ENCODE peak calls at places on chromosomes 13 and 19, in six cellular contexts. S, I, Y, O, U and R are unnamed samples.

GRCh38 chr13:63287926-63288325 is 1872.3 kb upstream of the PCDH20 start:
- DNase-seq in S (no peak), I (no peak), Y (no peak), O (no peak), U (no peak), R (no peak)

GRCh38 chr19:9498183-9498902 is at the start of gene ZNF560:
- DNase-seq in S (no peak), I (no peak), Y (peak), O (no peak), U (no peak), R (no peak)

GRCh38 chr19:38478273-38478971 is 44.9 kb downstream of the RYR1 start:
- DNase-seq in S (no peak), I (no peak), Y (peak), O (no peak), U (no peak), R (peak)

GRCh38 chr13:92739306-92739818 is 487.2 kb upstream of the GPC6 start:
- DNase-seq in S (no peak), I (no peak), Y (no peak), O (no peak), U (no peak), R (no peak)

GRCh38 chr13:41054919-41055619 is 6.2 kb upstream of the WBP4 start:
- DNase-seq in S (no peak), I (no peak), Y (no peak), O (no peak), U (no peak), R (no peak)

GRCh38 chr19:55671054-55671378 is 4.0 kb upstream of the EPN1 start:
- DNase-seq in S (no peak), I (no peak), Y (no peak), O (no peak), U (no peak), R (no peak)

GRCh38 chr19:32191921-32192320 is 153.5 kb upstream of the ZNF507 start:
- DNase-seq in S (no peak), I (no peak), Y (no peak), O (no peak), U (no peak), R (no peak)

GRCh38 chr19:44748426-44749254 is at the start of gene BCL3:
- DNase-seq in S (no peak), I (no peak), Y (peak), O (no peak), U (no peak), R (peak)

GRCh38 chr13:35874704-35875103 is 256.5 kb downstream of the DCLK1 start:
- DNase-seq in S (no peak), I (no peak), Y (no peak), O (no peak), U (no peak), R (no peak)

GRCh38 chr19:18299654-18300053 is 18.2 kb upstream of the JUND start:
- DNase-seq in S (no peak), I (no peak), Y (no peak), O (no peak), U (no peak), R (no peak)

GRCh38 chr13:106110241-106110855 is 425.1 kb downstream of the EFNB2 start:
- DNase-seq in S (no peak), I (no peak), Y (no peak), O (no peak), U (no peak), R (no peak)